ENCODE peak calls at places on chromosomes 4 and X, in eight cellular contexts. C is tibial artery, S is heart left ventricle, N is left lung, L is left ventricle myocardium inferior, J is kidney epithelial cell, Y is RWPE2, U is lower lobe of right lung. P is an unnamed sample.

GRCh38 chrX:132409780-132410556 is 78.9 kb downstream of the MBNL3 start:
- DNase-seq in J (no peak), S (no peak), L (no peak), C (no peak), Y (no peak), N (no peak), U (no peak), P (no peak)

GRCh38 chr4:68732653-68733466 is 62.4 kb upstream of the UGT2B15 start:
- DNase-seq in J (no peak), Y (no peak), L (no peak), S (no peak), U (no peak), N (no peak), C (no peak), P (no peak)

GRCh38 chr4:25580633-25581467 is 74.8 kb upstream of the SLC34A2 start:
- DNase-seq in Y (no peak), S (no peak), J (no peak), L (no peak), U (no peak), N (no peak), C (no peak), P (no peak)

GRCh38 chr4:48271048-48271452 is 1.4 kb upstream of the TEC start:
- DNase-seq in Y (no peak), C (no peak), N (no peak), J (no peak), L (no peak), U (no peak), S (no peak), P (no peak)

GRCh38 chr4:184252136-184253071 is 34.7 kb upstream of the ENPP6 start:
- DNase-seq in Y (no peak), J (no peak), U (no peak), N (peak; percentile 48), S (no peak), L (no peak), C (no peak), P (no peak)

GRCh38 chr4:6134612-6135220 is 65.6 kb downstream of the JAKMIP1 start:
- DNase-seq in J (no peak), L (no peak), Y (no peak), C (no peak), S (no peak), U (no peak), N (no peak), P (no peak)

GRCh38 chrX:104098151-104098808 is 14.0 kb upstream of the ZCCHC18 start:
- DNase-seq in C (no peak), S (peak; percentile 35), L (no peak), J (peak; percentile 55), N (no peak), Y (no peak), U (no peak), P (peak; percentile 72)

GRCh38 chr4:112284662-112285411 is 867 bp downstream of the TIFA start:
- DNase-seq in Y (no peak), S (no peak), J (no peak), U (peak; percentile 53), C (no peak), N (no peak), L (no peak), P (no peak)

GRCh38 chrX:79259073-79259689 is 108.0 kb downstream of the ITM2A start:
- DNase-seq in N (no peak), S (peak; percentile 11), C (no peak), J (no peak), Y (no peak), L (no peak), U (no peak), P (no peak)

GRCh38 chrX:150655713-150656266 is 37.4 kb upstream of the MTMR1 start:
- DNase-seq in Y (no peak), N (no peak), S (no peak), J (no peak), U (no peak), C (no peak), L (no peak), P (no peak)

GRCh38 chr4:140158234-140159030 is 4.4 kb upstream of the MAML3 start:
- DNase-seq in N (no peak), Y (no peak), J (no peak), U (no peak), L (no peak), C (no peak), S (no peak), P (no peak)

GRCh38 chr4:110201502-110201901 is 3.1 kb upstream of the ELOVL6 start:
- DNase-seq in Y (no peak), S (no peak), N (no peak), C (no peak), L (no peak), J (no peak), U (no peak), P (no peak)

GRCh38 chr4:90318208-90318607 is 191.0 kb downstream of the CCSER1 start:
- DNase-seq in C (no peak), J (no peak), L (no peak), S (no peak), Y (no peak), U (no peak), N (no peak), P (peak; percentile 67)
- TF ChIP-seq CTCF in C (no peak), J (no peak), L (no peak), S (no peak), Y (no peak), U (no peak), N (no peak), P (no peak)

GRCh38 chr4:81040175-81040659 is 9.7 kb downstream of the BMP3 start:
- DNase-seq in L (no peak), C (no peak), J (no peak), U (no peak), Y (no peak), N (no peak), S (no peak), P (peak; percentile 38)
- H3K27me3 ChIP-seq in L (peaks cover 36% of the 10 kb centered on the region), C (no peaks in the 10 kb centered on the region), J (no peaks in the 10 kb centered on the region), U (no peaks in the 10 kb centered on the region), Y (peaks cover 13% of the 10 kb centered on the region), N (no peaks in the 10 kb centered on the region), S (no peaks in the 10 kb centered on the region), P (peaks cover 1% of the 10 kb centered on the region)

DNA sequence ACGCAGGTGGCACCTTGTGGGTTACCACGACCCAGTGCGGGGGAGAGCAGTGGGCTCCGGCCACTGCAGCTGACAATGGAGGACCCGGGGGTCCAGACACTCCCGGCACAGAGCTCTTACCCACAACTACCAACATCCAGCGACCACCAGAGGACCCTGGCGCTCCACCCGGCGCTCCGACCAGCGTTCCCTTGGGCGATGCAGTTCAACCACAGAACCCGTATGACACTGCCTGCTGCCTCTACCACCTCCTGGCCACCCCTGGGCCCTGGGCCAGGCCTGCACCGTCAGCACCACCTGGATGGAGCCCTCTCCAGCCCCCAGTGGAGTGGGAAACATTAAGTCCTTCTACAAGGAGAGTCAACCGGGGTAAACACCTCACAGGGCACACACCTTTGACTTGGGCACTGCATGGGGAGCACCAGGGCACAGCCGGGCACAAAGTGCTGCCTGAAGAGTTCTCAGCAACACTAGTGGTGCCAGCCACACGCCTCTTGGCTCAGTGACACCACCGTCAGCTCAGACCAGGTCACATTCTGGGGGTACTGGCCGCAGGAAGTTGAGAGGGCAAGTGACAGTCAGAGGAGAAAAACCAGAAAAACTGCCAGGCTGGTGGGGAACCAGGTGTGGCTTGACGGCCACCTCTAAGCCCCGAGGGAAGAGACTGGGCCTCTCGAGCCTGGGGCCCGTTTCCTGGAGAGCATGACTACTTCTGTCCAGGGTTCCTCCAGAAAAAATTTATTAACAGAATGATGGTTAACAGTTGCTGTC is 2.6 kb downstream of the CTBP1 start:
- DNase-seq in Y (peak; percentile 60), L (peak; percentile 26), N (peak; percentile 73), C (peak; percentile 66), U (peak; percentile 76), J (no peak), S (peak; percentile 17), P (no peak)
- H3K4me3 ChIP-seq in Y (peak overlapping the region; percentile 78), L (peak overlapping the region; percentile 97), N (peak overlapping the region; percentile 95), C (peak overlapping the region; percentile 61), U (peak overlapping the region; percentile 95), J (no peak overlapping the region), S (peak overlapping the region; percentile 95), P (no peak overlapping the region)

GRCh38 chrX:155857561-155857960 is 23.6 kb upstream of the VAMP7 start:
- DNase-seq in U (no peak), Y (no peak), L (no peak), S (no peak), N (no peak), J (no peak), C (no peak), P (peak; percentile 6)
- TF ChIP-seq CTCF in U (no peak), Y (peak; percentile 34), L (peak; percentile 25), S (no peak), N (no peak), J (no peak), C (no peak), P (peak; percentile 20)

GRCh38 chr4:8860892-8861575 is 10.6 kb downstream of the HMX1 start:
- DNase-seq in Y (no peak), N (no peak), S (no peak), U (no peak), L (no peak), C (no peak), J (no peak), P (no peak)

GRCh38 chr4:8861576-8862279 is 9.9 kb downstream of the HMX1 start:
- DNase-seq in Y (no peak), L (no peak), C (no peak), U (no peak), N (peak; percentile 61), J (no peak), S (no peak), P (no peak)

GRCh38 chr4:8862800-8863758 is 8.6 kb downstream of the HMX1 start:
- DNase-seq in C (no peak), Y (no peak), S (no peak), J (no peak), L (no peak), N (peak; percentile 58), U (no peak), P (no peak)

GRCh38 chr4:8863759-8864682 is 7.6 kb downstream of the HMX1 start:
- DNase-seq in N (peak; percentile 55), U (no peak), C (no peak), J (no peak), Y (no peak), L (no peak), S (no peak), P (no peak)

GRCh38 chr4:8862334-8862733 is 9.3 kb downstream of the HMX1 start:
- DNase-seq in L (no peak), U (no peak), Y (no peak), N (no peak), C (no peak), S (no peak), J (no peak), P (no peak)
- H3K27me3 ChIP-seq in L (peaks cover 100% of the 10 kb centered on the region), U (peaks cover 100% of the 10 kb centered on the region), Y (peaks cover 99% of the 10 kb centered on the region), N (peaks cover 100% of the 10 kb centered on the region), C (peaks cover 99% of the 10 kb centered on the region), S (peaks cover 97% of the 10 kb centered on the region), J (peaks cover 99% of the 10 kb centered on the region), P (peaks cover 78% of the 10 kb centered on the region)

DNA sequence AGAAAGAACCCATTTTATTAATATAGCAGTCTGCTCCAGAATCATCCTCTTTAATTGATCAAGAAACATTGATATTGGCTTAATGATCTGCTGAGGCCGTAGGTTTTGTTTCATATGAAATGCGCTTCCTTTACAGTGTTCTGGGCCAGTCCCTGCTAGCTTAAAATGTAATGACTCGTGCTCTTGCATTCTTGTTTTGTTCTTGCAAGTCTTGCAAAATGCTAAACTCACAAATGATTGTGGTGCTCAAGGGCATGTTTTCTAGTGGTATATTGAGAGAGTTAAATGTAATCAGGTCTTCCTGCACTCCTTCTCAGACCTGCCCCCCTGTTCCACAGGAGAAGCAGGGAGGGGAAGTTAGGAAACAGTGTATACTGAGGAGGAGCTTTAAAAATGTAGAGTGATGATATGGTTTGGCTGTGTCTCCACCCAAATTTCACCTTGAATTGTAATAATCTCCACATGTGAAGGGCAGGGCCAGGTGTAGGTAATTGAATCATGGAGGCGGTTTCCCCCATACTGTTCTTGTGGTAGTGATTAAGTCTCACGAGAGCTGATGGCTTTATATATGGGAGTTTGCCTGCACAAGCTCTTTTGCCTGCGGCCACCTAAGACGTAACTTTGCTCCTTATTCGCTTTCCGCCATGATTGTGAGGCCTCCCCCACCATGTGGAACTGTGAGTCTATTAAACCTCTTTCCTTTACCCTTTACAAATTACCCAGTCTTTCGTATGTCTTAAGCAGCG is 331.8 kb downstream of the RAPGEF2 start:
- DNase-seq in U (no peak), L (no peak), N (no peak), S (no peak), Y (no peak), C (no peak), J (no peak), P (peak; percentile 94)
- H3K4me3 ChIP-seq in U (no peak overlapping the region), L (no peak overlapping the region), N (no peak overlapping the region), S (no peak overlapping the region), Y (no peak overlapping the region), C (no peak overlapping the region), J (no peak overlapping the region), P (no peak overlapping the region)